ENCODE peak calls at places on chromosomes 6 and 20, in five cellular contexts. E, X, A, Z and S are unnamed samples.

GRCh38 chr6:153208706-153209105 is 77.6 kb upstream of the RGS17 start:
- DNase-seq in X (no peak), E (peak), Z (no peak), A (no peak), S (no peak)

GRCh38 chr20:15081301-15081700 is 743.9 kb upstream of the FLRT3 start:
- DNase-seq in Z (no peak), E (no peak), A (no peak), X (no peak), S (no peak)

GRCh38 chr6:169445661-169446581 is 192.3 kb upstream of the THBS2 start:
- DNase-seq in Z (no peak), A (no peak), E (peak), X (no peak), S (no peak)

GRCh38 chr20:62723768-62724420 is 15.3 kb downstream of the NTSR1 start:
- DNase-seq in E (no peak), A (no peak), X (no peak), Z (no peak), S (peak)

GRCh38 chr6:115899883-115900282 is 160.8 kb downstream of the FRK start:
- DNase-seq in E (no peak), A (no peak), Z (no peak), X (no peak), S (no peak)

GRCh38 chr20:63085087-63085861 is 78.5 kb upstream of the BHLHE23 start:
- DNase-seq in A (no peak), Z (no peak), E (no peak), X (no peak), S (peak)

GRCh38 chr6:74117113-74117512 is 421.1 kb downstream of the CD109 start:
- DNase-seq in X (no peak), A (no peak), Z (no peak), E (no peak), S (no peak)

GRCh38 chr6:83474309-83474708 is 38.0 kb upstream of the PRSS35 start:
- DNase-seq in E (peak), X (no peak), Z (no peak), A (no peak), S (no peak)

GRCh38 chr20:38317422-38317821 is 13.5 kb downstream of the BPI start:
- DNase-seq in E (no peak), X (no peak), Z (no peak), A (no peak), S (no peak)

GRCh38 chr20:10733122-10733521 is 59.3 kb upstream of the JAG1 start:
- DNase-seq in X (no peak), A (no peak), Z (no peak), E (no peak), S (no peak)

GRCh38 chr6:73079978-73080377 is 145.3 kb downstream of the KHDC1L start:
- DNase-seq in E (no peak), Z (no peak), A (peak), X (peak), S (no peak)

GRCh38 chr6:1856381-1856780 is 246.7 kb downstream of the FOXC1 start:
- DNase-seq in E (peak), A (peak), X (peak), Z (peak), S (no peak)